ENCODE peak calls at places on chromosomes 13 and 19, in four cellular contexts. T, J, I and B are unnamed samples.
A peak's percentile ranks its signal among the peaks of the same experiment; 100 is the strongest.

GRCh38 chr13:107234315-107234714 is 666.4 kb upstream of the ARGLU1 start:
- DNase-seq in J (no peak), T (no peak), I (no peak), B (no peak)

GRCh38 chr19:45455707-45456499 is 11.9 kb upstream of the FOSB start:
- DNase-seq in T (peak; percentile 96), J (no peak), I (no peak), B (no peak)

GRCh38 chr13:101452519-101453485 is at the start of gene ITGBL1:
- DNase-seq in J (no peak), T (no peak), I (no peak), B (no peak)

GRCh38 chr19:49889038-49889686 is 7.5 kb downstream of the IL4I1 start:
- DNase-seq in T (no peak), I (no peak), J (no peak), B (no peak)

GRCh38 chr13:106522112-106522511 is 13.3 kb downstream of the EFNB2 start:
- DNase-seq in T (no peak), I (no peak), J (no peak), B (no peak)

GRCh38 chr13:94712812-94713555 is 639 bp upstream of the SOX21 start:
- DNase-seq in I (no peak), T (peak; percentile 45), J (no peak), B (no peak)

GRCh38 chr19:6579450-6580178 is 11.3 kb downstream of the CD70 start:
- DNase-seq in T (no peak), I (no peak), J (no peak), B (no peak)

GRCh38 chr19:56091751-56092546 is 29.1 kb downstream of the ZNF787 start:
- DNase-seq in J (no peak), T (no peak), I (peak; percentile 43), B (no peak)

GRCh38 chr19:55723491-55723890 is 14.7 kb downstream of the NLRP9 start:
- DNase-seq in J (no peak), I (no peak), T (no peak), B (no peak)